ENCODE peak calls at places on chromosomes 13 and 19, in ten cellular contexts. T, D, M, P, Q, B, I, A, X and Z are unnamed samples.

GRCh38 chr13:34087791-34088190 is 269.8 kb downstream of the RFC3 start:
- DNase-seq in T (no peak), D (no peak), M (no peak), P (no peak), Q (no peak), B (no peak), I (no peak), A (no peak), X (no peak), Z (no peak)

GRCh38 chr13:64248371-64249065 is 2832.9 kb upstream of the PCDH20 start:
- DNase-seq in T (no peak), D (no peak), M (no peak), P (no peak), Q (no peak), B (no peak), I (no peak), A (no peak), X (no peak), Z (no peak)

GRCh38 chr13:73715114-73715909 is 418.9 kb downstream of the KLF12 start:
- DNase-seq in T (no peak), D (no peak), M (no peak), P (no peak), Q (no peak), B (no peak), I (no peak), A (peak), X (no peak), Z (no peak)

GRCh38 chr19:29771708-29772415 is 39.9 kb upstream of the CCNE1 start:
- DNase-seq in T (peak), D (peak), M (peak), P (peak), Q (peak), B (peak), I (peak), A (no peak), X (peak), Z (peak)

GRCh38 chr19:1066251-1066747 is 668 bp upstream of the ARHGAP45 start:
- DNase-seq in T (no peak), D (no peak), M (no peak), P (no peak), Q (no peak), B (peak), I (peak), A (no peak), X (no peak), Z (no peak)

GRCh38 chr13:100694722-100695644 is 20.4 kb upstream of the TMTC4 start:
- DNase-seq in T (peak), D (peak), M (peak), P (peak), Q (no peak), B (peak), I (peak), A (no peak), X (peak), Z (no peak)

GRCh38 chr19:10503002-10503789 is at the start of gene KEAP1:
- DNase-seq in T (peak), D (no peak), M (peak), P (peak), Q (no peak), B (peak), I (peak), A (no peak), X (no peak), Z (no peak)

GRCh38 chr13:30751183-30751933 is 16.0 kb downstream of the ALOX5AP start:
- DNase-seq in T (no peak), D (no peak), M (no peak), P (no peak), Q (no peak), B (no peak), I (no peak), A (no peak), X (no peak), Z (no peak)